ENCODE peak calls at places on chromosomes 5 and 9, in nine cellular contexts. One of them, this sample, is unnamed. For H3K36me3, the result is how much of the 10 kb centered on the place peaks cover.

GRCh38 chr9:96524045-96524444 is 74.1 kb downstream of the HABP4 start:
- DNase-seq in gastrocnemius medialis: no peak
- DNase-seq in astrocyte: no peak
- DNase-seq in hepatocyte: no peak
- DNase-seq in psoas muscle: no peak
- DNase-seq in GM12878: no peak
- DNase-seq in stomach: no peak
- DNase-seq in heart right ventricle: no peak
- DNase-seq in BJ: no peak
- DNase-seq in this sample: no peak

GRCh38 chr5:150350524-150351344 is 6.8 kb upstream of the TCOF1 start:
- DNase-seq in gastrocnemius medialis: peak
- DNase-seq in astrocyte: peak
- DNase-seq in hepatocyte: peak
- DNase-seq in psoas muscle: peak
- DNase-seq in GM12878: peak
- DNase-seq in stomach: peak
- DNase-seq in heart right ventricle: peak
- DNase-seq in BJ: peak
- DNase-seq in this sample: peak

GRCh38 chr5:60437308-60437707 is 262.7 kb downstream of the DEPDC1B start:
- DNase-seq in gastrocnemius medialis: no peak
- DNase-seq in astrocyte: no peak
- DNase-seq in hepatocyte: no peak
- DNase-seq in psoas muscle: no peak
- DNase-seq in GM12878: no peak
- DNase-seq in stomach: no peak
- DNase-seq in heart right ventricle: no peak
- DNase-seq in BJ: no peak
- DNase-seq in this sample: no peak

GRCh38 chr9:113238859-113239231 is 17.5 kb downstream of the SLC31A1 start:
- DNase-seq in gastrocnemius medialis: no peak
- DNase-seq in astrocyte: no peak
- DNase-seq in hepatocyte: no peak
- DNase-seq in psoas muscle: no peak
- DNase-seq in GM12878: no peak
- DNase-seq in stomach: no peak
- DNase-seq in heart right ventricle: no peak
- DNase-seq in BJ: no peak
- DNase-seq in this sample: no peak

GRCh38 chr5:82754759-82755158 is 322.4 kb downstream of the TMEM167A start:
- DNase-seq in gastrocnemius medialis: no peak
- DNase-seq in astrocyte: no peak
- DNase-seq in hepatocyte: no peak
- DNase-seq in psoas muscle: no peak
- DNase-seq in GM12878: peak
- DNase-seq in stomach: no peak
- DNase-seq in heart right ventricle: no peak
- DNase-seq in BJ: no peak
- DNase-seq in this sample: no peak

GRCh38 chr9:98518556-98518955 is 190.2 kb downstream of the GABBR2 start:
- DNase-seq in gastrocnemius medialis: no peak
- DNase-seq in astrocyte: no peak
- DNase-seq in hepatocyte: no peak
- DNase-seq in psoas muscle: no peak
- DNase-seq in GM12878: no peak
- DNase-seq in stomach: no peak
- DNase-seq in heart right ventricle: no peak
- DNase-seq in BJ: no peak
- DNase-seq in this sample: no peak

GRCh38 chr5:108084105-108084504 is 297.8 kb downstream of the FBXL17 start:
- DNase-seq in gastrocnemius medialis: no peak
- DNase-seq in astrocyte: peak
- DNase-seq in hepatocyte: no peak
- DNase-seq in psoas muscle: no peak
- DNase-seq in GM12878: no peak
- DNase-seq in stomach: no peak
- DNase-seq in heart right ventricle: no peak
- DNase-seq in BJ: no peak
- DNase-seq in this sample: peak

GRCh38 chr5:103402861-103403260 is 144.3 kb downstream of the MACIR start:
- DNase-seq in gastrocnemius medialis: no peak
- DNase-seq in astrocyte: no peak
- DNase-seq in hepatocyte: no peak
- DNase-seq in psoas muscle: no peak
- DNase-seq in GM12878: no peak
- DNase-seq in stomach: no peak
- DNase-seq in heart right ventricle: no peak
- DNase-seq in BJ: no peak
- DNase-seq in this sample: no peak

GRCh38 chr5:57538341-57538955 is 55.8 kb upstream of the ACTBL2 start:
- DNase-seq in gastrocnemius medialis: no peak
- DNase-seq in astrocyte: peak
- DNase-seq in hepatocyte: no peak
- DNase-seq in psoas muscle: no peak
- DNase-seq in GM12878: no peak
- DNase-seq in stomach: no peak
- DNase-seq in heart right ventricle: no peak
- DNase-seq in BJ: peak
- DNase-seq in this sample: peak

GRCh38 chr5:133321286-133321832 is 269.5 kb downstream of the HSPA4 start:
- DNase-seq in gastrocnemius medialis: no peak
- DNase-seq in astrocyte: no peak
- DNase-seq in hepatocyte: no peak
- DNase-seq in psoas muscle: no peak
- DNase-seq in GM12878: no peak
- DNase-seq in stomach: no peak
- DNase-seq in heart right ventricle: no peak
- DNase-seq in BJ: no peak
- DNase-seq in this sample: no peak

GRCh38 chr9:113399646-113400200 is 1.4 kb downstream of the ALAD start:
- DNase-seq in gastrocnemius medialis: no peak
- DNase-seq in astrocyte: no peak
- DNase-seq in hepatocyte: no peak
- DNase-seq in psoas muscle: no peak
- DNase-seq in GM12878: no peak
- DNase-seq in stomach: no peak
- DNase-seq in heart right ventricle: no peak
- DNase-seq in BJ: no peak
- DNase-seq in this sample: no peak

GRCh38 chr9:20683351-20684034 is 566 bp upstream of the FOCAD start:
- DNase-seq in gastrocnemius medialis: peak
- DNase-seq in astrocyte: peak
- DNase-seq in hepatocyte: peak
- DNase-seq in psoas muscle: peak
- DNase-seq in GM12878: no peak
- DNase-seq in stomach: peak
- DNase-seq in heart right ventricle: peak
- DNase-seq in BJ: peak
- DNase-seq in this sample: peak

GRCh38 chr9:113634597-113635515 is 171.3 kb downstream of the RGS3 start:
- DNase-seq in gastrocnemius medialis: no peak
- DNase-seq in astrocyte: no peak
- DNase-seq in hepatocyte: no peak
- DNase-seq in psoas muscle: no peak
- DNase-seq in GM12878: no peak
- DNase-seq in stomach: no peak
- DNase-seq in heart right ventricle: no peak
- DNase-seq in BJ: no peak
- DNase-seq in this sample: no peak

GRCh38 chr5:116507941-116508655 is 66.5 kb downstream of the SEMA6A start:
- DNase-seq in gastrocnemius medialis: no peak
- DNase-seq in astrocyte: no peak
- DNase-seq in hepatocyte: no peak
- DNase-seq in psoas muscle: no peak
- DNase-seq in GM12878: no peak
- DNase-seq in stomach: no peak
- DNase-seq in heart right ventricle: no peak
- DNase-seq in BJ: no peak
- DNase-seq in this sample: no peak

GRCh38 chr5:56321236-56321881 is 88.2 kb upstream of the ANKRD55 start:
- DNase-seq in gastrocnemius medialis: no peak
- DNase-seq in astrocyte: no peak
- DNase-seq in hepatocyte: no peak
- DNase-seq in psoas muscle: no peak
- DNase-seq in GM12878: no peak
- DNase-seq in stomach: no peak
- DNase-seq in heart right ventricle: no peak
- DNase-seq in BJ: no peak
- DNase-seq in this sample: no peak

DNA sequence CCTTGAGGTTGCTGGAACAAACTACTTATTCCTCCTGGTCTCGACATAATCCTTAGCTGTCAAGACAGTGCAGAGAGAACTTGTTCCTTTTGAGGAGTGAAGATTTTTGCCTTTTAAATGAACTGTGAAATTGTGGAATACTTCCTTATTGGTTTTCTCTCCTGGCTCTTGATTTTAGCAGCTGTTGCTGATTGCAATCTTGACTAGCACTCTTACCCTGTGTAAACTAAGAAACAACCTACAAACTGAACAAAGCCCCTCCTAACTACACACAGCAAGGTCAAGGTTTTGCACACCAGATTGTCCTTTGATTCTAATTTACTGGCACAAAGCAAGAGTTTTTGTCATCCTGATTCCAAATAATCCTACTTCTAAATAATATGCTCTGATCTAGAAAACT is 84.0 kb upstream of the GOLGA1 start:
- DNase-seq in gastrocnemius medialis: no peak
- DNase-seq in astrocyte: no peak
- DNase-seq in hepatocyte: no peak
- DNase-seq in psoas muscle: no peak
- DNase-seq in GM12878: no peak
- DNase-seq in stomach: no peak
- DNase-seq in heart right ventricle: no peak
- DNase-seq in BJ: no peak
- DNase-seq in this sample: no peak
- H3K36me3 ChIP-seq in gastrocnemius medialis: under half
- H3K36me3 ChIP-seq in astrocyte: under half
- H3K36me3 ChIP-seq in hepatocyte: under half
- H3K36me3 ChIP-seq in psoas muscle: under half
- H3K36me3 ChIP-seq in GM12878: under half
- H3K36me3 ChIP-seq in stomach: under half
- H3K36me3 ChIP-seq in heart right ventricle: half or more
- H3K36me3 ChIP-seq in BJ: under half
- H3K36me3 ChIP-seq in this sample: under half

GRCh38 chr9:87884578-87885459 is 2.1 kb downstream of the SPATA31E1 start:
- DNase-seq in gastrocnemius medialis: no peak
- DNase-seq in astrocyte: no peak
- DNase-seq in hepatocyte: no peak
- DNase-seq in psoas muscle: peak
- DNase-seq in GM12878: no peak
- DNase-seq in stomach: no peak
- DNase-seq in heart right ventricle: no peak
- DNase-seq in BJ: no peak
- DNase-seq in this sample: no peak

GRCh38 chr9:87885484-87886189 is 3.0 kb downstream of the SPATA31E1 start:
- DNase-seq in gastrocnemius medialis: no peak
- DNase-seq in astrocyte: no peak
- DNase-seq in hepatocyte: no peak
- DNase-seq in psoas muscle: no peak
- DNase-seq in GM12878: no peak
- DNase-seq in stomach: no peak
- DNase-seq in heart right ventricle: no peak
- DNase-seq in BJ: no peak
- DNase-seq in this sample: no peak

GRCh38 chr9:87882627-87883026 is at the start of gene SPATA31E1:
- DNase-seq in gastrocnemius medialis: no peak
- DNase-seq in astrocyte: no peak
- DNase-seq in hepatocyte: no peak
- DNase-seq in psoas muscle: peak
- DNase-seq in GM12878: no peak
- DNase-seq in stomach: no peak
- DNase-seq in heart right ventricle: no peak
- DNase-seq in BJ: no peak
- DNase-seq in this sample: no peak

GRCh38 chr9:87883274-87883673 is 597 bp downstream of the SPATA31E1 start:
- DNase-seq in gastrocnemius medialis: no peak
- DNase-seq in astrocyte: no peak
- DNase-seq in hepatocyte: no peak
- DNase-seq in psoas muscle: peak
- DNase-seq in GM12878: no peak
- DNase-seq in stomach: no peak
- DNase-seq in heart right ventricle: no peak
- DNase-seq in BJ: no peak
- DNase-seq in this sample: no peak

DNA sequence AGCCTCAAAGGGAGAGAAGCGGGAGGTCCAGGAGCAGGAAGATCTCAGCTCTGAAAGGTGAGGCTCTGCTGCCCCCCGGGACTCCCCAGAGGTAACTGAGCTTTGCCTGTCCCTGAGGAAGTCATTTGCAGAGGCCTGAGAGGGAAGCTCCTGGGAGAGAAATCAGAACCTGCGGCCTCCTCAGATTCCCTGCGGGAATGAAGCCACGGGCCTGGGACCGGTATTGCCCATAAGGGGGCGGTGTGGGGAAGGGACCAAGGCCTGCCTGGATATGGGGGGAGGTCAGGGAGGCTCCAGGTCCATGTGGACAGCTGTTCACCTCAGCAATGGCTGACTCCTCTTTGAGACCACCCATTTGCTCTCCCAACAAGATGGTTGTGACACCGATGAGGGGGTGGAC is 1.3 kb downstream of the SPATA31E1 start:
- DNase-seq in gastrocnemius medialis: no peak
- DNase-seq in astrocyte: no peak
- DNase-seq in hepatocyte: no peak
- DNase-seq in psoas muscle: peak
- DNase-seq in GM12878: no peak
- DNase-seq in stomach: no peak
- DNase-seq in heart right ventricle: no peak
- DNase-seq in BJ: no peak
- DNase-seq in this sample: no peak
- TF ChIP-seq CTCF in gastrocnemius medialis: no peak
- TF ChIP-seq CTCF in astrocyte: no peak
- TF ChIP-seq CTCF in hepatocyte: peak
- TF ChIP-seq CTCF in psoas muscle: no peak
- TF ChIP-seq CTCF in GM12878: no peak
- TF ChIP-seq CTCF in stomach: no peak
- TF ChIP-seq CTCF in heart right ventricle: peak
- TF ChIP-seq CTCF in BJ: peak
- TF ChIP-seq CTCF in this sample: peak

DNA sequence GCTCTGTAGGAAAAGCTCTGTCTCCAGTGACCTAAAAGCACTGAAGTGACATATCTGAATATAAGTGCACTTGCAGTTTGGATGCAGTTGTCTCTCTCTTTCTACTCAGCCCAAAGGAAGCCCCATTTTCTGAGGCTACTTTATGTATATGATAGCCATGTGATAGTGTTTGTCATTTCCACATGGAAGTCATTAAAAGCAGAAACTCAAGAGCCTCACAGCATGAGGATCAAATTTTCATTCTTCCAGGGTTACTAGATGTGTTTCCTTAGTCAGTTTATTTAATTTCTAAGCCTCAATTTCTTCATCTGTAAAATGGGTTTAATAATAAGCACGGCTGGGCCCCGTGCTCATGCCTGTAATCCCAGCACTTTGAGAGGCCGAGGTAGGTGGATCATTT is 36.7 kb downstream of the RNF44 start:
- DNase-seq in gastrocnemius medialis: no peak
- DNase-seq in astrocyte: no peak
- DNase-seq in hepatocyte: no peak
- DNase-seq in psoas muscle: no peak
- DNase-seq in GM12878: no peak
- DNase-seq in stomach: no peak
- DNase-seq in heart right ventricle: no peak
- DNase-seq in BJ: no peak
- DNase-seq in this sample: no peak
- H3K36me3 ChIP-seq in gastrocnemius medialis: under half
- H3K36me3 ChIP-seq in astrocyte: under half
- H3K36me3 ChIP-seq in hepatocyte: under half
- H3K36me3 ChIP-seq in psoas muscle: under half
- H3K36me3 ChIP-seq in GM12878: under half
- H3K36me3 ChIP-seq in stomach: half or more
- H3K36me3 ChIP-seq in heart right ventricle: half or more
- H3K36me3 ChIP-seq in BJ: under half
- H3K36me3 ChIP-seq in this sample: under half

GRCh38 chr9:13351768-13352386 is 72.4 kb upstream of the MPDZ start:
- DNase-seq in gastrocnemius medialis: no peak
- DNase-seq in astrocyte: peak
- DNase-seq in hepatocyte: peak
- DNase-seq in psoas muscle: no peak
- DNase-seq in GM12878: no peak
- DNase-seq in stomach: no peak
- DNase-seq in heart right ventricle: peak
- DNase-seq in BJ: no peak
- DNase-seq in this sample: peak
- TF ChIP-seq CTCF in gastrocnemius medialis: peak
- TF ChIP-seq CTCF in astrocyte: peak
- TF ChIP-seq CTCF in hepatocyte: peak
- TF ChIP-seq CTCF in psoas muscle: peak
- TF ChIP-seq CTCF in GM12878: peak
- TF ChIP-seq CTCF in stomach: no peak
- TF ChIP-seq CTCF in heart right ventricle: peak
- TF ChIP-seq CTCF in BJ: peak
- TF ChIP-seq CTCF in this sample: peak